ENCODE peak calls at places on chromosome X, in eight cellular contexts. E, C, H, W, U, K, O and V are unnamed samples.
A peak's percentile ranks its signal among the peaks of the same experiment; 100 is the strongest.

GRCh38 chrX:115957862-115958490 is 212.6 kb upstream of the AGTR2 start:
- DNase-seq in K (no peak), O (no peak), H (peak; percentile 14), U (no peak), E (no peak), W (no peak), C (no peak), V (peak; percentile 5)

GRCh38 chrX:68990948-68991347 is 162.1 kb downstream of the EFNB1 start:
- DNase-seq in K (no peak), E (no peak), O (no peak), C (no peak), W (no peak), U (no peak), H (no peak), V (no peak)

GRCh38 chrX:54564942-54565341 is 34.9 kb downstream of the GNL3L start:
- DNase-seq in O (no peak), K (peak; percentile 8), H (no peak), E (no peak), W (no peak), C (no peak), U (no peak), V (no peak)

GRCh38 chrX:11209798-11210197 is 83.4 kb upstream of the AMELX start:
- DNase-seq in K (no peak), U (no peak), C (no peak), W (no peak), H (no peak), O (no peak), E (no peak), V (no peak)

GRCh38 chrX:14361430-14361829 is 167.9 kb upstream of the GLRA2 start:
- DNase-seq in C (no peak), E (no peak), O (no peak), K (no peak), U (no peak), W (no peak), H (no peak), V (peak; percentile 58)

GRCh38 chrX:150581093-150581775 is 12.8 kb downstream of the MTM1 start:
- DNase-seq in O (no peak), E (no peak), K (peak; percentile 28), U (peak; percentile 53), C (no peak), H (peak; percentile 78), W (no peak), V (peak; percentile 19)

GRCh38 chrX:39953027-39953426 is 144.7 kb downstream of the BCOR start:
- DNase-seq in K (no peak), O (no peak), C (no peak), H (no peak), W (no peak), U (no peak), E (no peak), V (no peak)

GRCh38 chrX:96835660-96836289 is 47.9 kb upstream of the RPA4 start:
- DNase-seq in W (no peak), K (no peak), H (no peak), C (no peak), O (peak; percentile 25), E (no peak), U (no peak), V (no peak)

GRCh38 chrX:111736571-111736970 is 55.6 kb downstream of the ALG13 start:
- DNase-seq in O (no peak), K (no peak), C (no peak), E (no peak), U (no peak), H (no peak), W (no peak), V (no peak)

GRCh38 chrX:149908308-149908707 is 21.1 kb upstream of the HSFX4 start:
- DNase-seq in H (no peak), O (no peak), K (no peak), E (no peak), C (no peak), W (no peak), U (no peak), V (no peak)

GRCh38 chrX:105313596-105313995 is 93.1 kb upstream of the TEX13A start:
- DNase-seq in U (no peak), E (no peak), C (no peak), O (no peak), K (no peak), W (no peak), H (no peak), V (no peak)

GRCh38 chrX:9797961-9798360 is 11.7 kb downstream of the SHROOM2 start:
- DNase-seq in K (no peak), E (no peak), W (no peak), O (no peak), H (no peak), C (no peak), U (no peak), V (no peak)

GRCh38 chrX:118228041-118228440 is 111.4 kb upstream of the KLHL13 start:
- DNase-seq in H (no peak), C (no peak), E (no peak), K (no peak), W (no peak), O (no peak), U (peak; percentile 53), V (no peak)

GRCh38 chrX:129980043-129980442 is 2.4 kb upstream of the BCORL1 start:
- DNase-seq in E (peak; percentile 52), U (no peak), K (peak; percentile 36), O (no peak), H (no peak), C (peak; percentile 37), W (no peak), V (no peak)